ENCODE peak calls at places on chromosomes 13 and 19, in eight cellular contexts. One of them, this sample, is unnamed.

GRCh38 chr19:44587863-44588752 is 25.3 kb upstream of the IGSF23 start:
- DNase-seq in NCI-H2081 treated with DMSO at 0.1 percent for 48 hours: no peak
- DNase-seq in CD8-positive, alpha-beta memory T cell: no peak
- DNase-seq in IMR-90: peak
- DNase-seq in mesenteric fat pad: no peak
- DNase-seq in GM06990: no peak
- DNase-seq in NCI-H2029: peak
- DNase-seq in choroid plexus epithelial cell: peak
- DNase-seq in this sample: peak

GRCh38 chr13:113220141-113220598 is 10.8 kb downstream of the CUL4A start:
- DNase-seq in NCI-H2081 treated with DMSO at 0.1 percent for 48 hours: no peak
- DNase-seq in CD8-positive, alpha-beta memory T cell: no peak
- DNase-seq in IMR-90: no peak
- DNase-seq in mesenteric fat pad: no peak
- DNase-seq in GM06990: no peak
- DNase-seq in NCI-H2029: no peak
- DNase-seq in choroid plexus epithelial cell: peak
- DNase-seq in this sample: no peak

GRCh38 chr19:16274466-16274865 is 50.2 kb upstream of the KLF2 start:
- DNase-seq in NCI-H2081 treated with DMSO at 0.1 percent for 48 hours: no peak
- DNase-seq in CD8-positive, alpha-beta memory T cell: no peak
- DNase-seq in IMR-90: no peak
- DNase-seq in mesenteric fat pad: no peak
- DNase-seq in GM06990: no peak
- DNase-seq in NCI-H2029: no peak
- DNase-seq in choroid plexus epithelial cell: no peak
- DNase-seq in this sample: peak

GRCh38 chr19:12611361-12611699 is 610 bp downstream of the ZNF791 start:
- DNase-seq in NCI-H2081 treated with DMSO at 0.1 percent for 48 hours: peak
- DNase-seq in CD8-positive, alpha-beta memory T cell: no peak
- DNase-seq in IMR-90: peak
- DNase-seq in mesenteric fat pad: peak
- DNase-seq in GM06990: no peak
- DNase-seq in NCI-H2029: peak
- DNase-seq in choroid plexus epithelial cell: peak
- DNase-seq in this sample: peak

GRCh38 chr19:2735374-2735773 is 4.4 kb downstream of the SLC39A3 start:
- DNase-seq in NCI-H2081 treated with DMSO at 0.1 percent for 48 hours: no peak
- DNase-seq in CD8-positive, alpha-beta memory T cell: no peak
- DNase-seq in IMR-90: no peak
- DNase-seq in mesenteric fat pad: no peak
- DNase-seq in GM06990: no peak
- DNase-seq in NCI-H2029: no peak
- DNase-seq in choroid plexus epithelial cell: no peak
- DNase-seq in this sample: no peak

GRCh38 chr13:53254495-53254894 is 225.9 kb downstream of the OLFM4 start:
- DNase-seq in NCI-H2081 treated with DMSO at 0.1 percent for 48 hours: no peak
- DNase-seq in CD8-positive, alpha-beta memory T cell: no peak
- DNase-seq in IMR-90: no peak
- DNase-seq in mesenteric fat pad: no peak
- DNase-seq in GM06990: no peak
- DNase-seq in NCI-H2029: no peak
- DNase-seq in choroid plexus epithelial cell: peak
- DNase-seq in this sample: no peak

GRCh38 chr13:48843630-48844380 is 131.9 kb upstream of the FNDC3A start:
- DNase-seq in NCI-H2081 treated with DMSO at 0.1 percent for 48 hours: no peak
- DNase-seq in CD8-positive, alpha-beta memory T cell: no peak
- DNase-seq in IMR-90: no peak
- DNase-seq in mesenteric fat pad: no peak
- DNase-seq in GM06990: no peak
- DNase-seq in NCI-H2029: no peak
- DNase-seq in choroid plexus epithelial cell: no peak
- DNase-seq in this sample: peak

GRCh38 chr19:39315933-39316332 is 4.7 kb downstream of the LRFN1 start:
- DNase-seq in NCI-H2081 treated with DMSO at 0.1 percent for 48 hours: no peak
- DNase-seq in CD8-positive, alpha-beta memory T cell: no peak
- DNase-seq in IMR-90: no peak
- DNase-seq in mesenteric fat pad: no peak
- DNase-seq in GM06990: no peak
- DNase-seq in NCI-H2029: no peak
- DNase-seq in choroid plexus epithelial cell: no peak
- DNase-seq in this sample: no peak

GRCh38 chr13:102395174-102395573 is 6.7 kb downstream of the FGF14 start:
- DNase-seq in NCI-H2081 treated with DMSO at 0.1 percent for 48 hours: no peak
- DNase-seq in CD8-positive, alpha-beta memory T cell: no peak
- DNase-seq in IMR-90: no peak
- DNase-seq in mesenteric fat pad: no peak
- DNase-seq in GM06990: no peak
- DNase-seq in NCI-H2029: no peak
- DNase-seq in choroid plexus epithelial cell: no peak
- DNase-seq in this sample: no peak

GRCh38 chr13:99803141-99803540 is 168.4 kb downstream of the ZIC5 start:
- DNase-seq in NCI-H2081 treated with DMSO at 0.1 percent for 48 hours: no peak
- DNase-seq in CD8-positive, alpha-beta memory T cell: no peak
- DNase-seq in IMR-90: no peak
- DNase-seq in mesenteric fat pad: no peak
- DNase-seq in GM06990: no peak
- DNase-seq in NCI-H2029: no peak
- DNase-seq in choroid plexus epithelial cell: no peak
- DNase-seq in this sample: no peak

GRCh38 chr19:5827891-5828660 is 11.4 kb downstream of the FUT6 start:
- DNase-seq in NCI-H2081 treated with DMSO at 0.1 percent for 48 hours: peak
- DNase-seq in CD8-positive, alpha-beta memory T cell: peak
- DNase-seq in IMR-90: peak
- DNase-seq in mesenteric fat pad: peak
- DNase-seq in GM06990: peak
- DNase-seq in NCI-H2029: peak
- DNase-seq in choroid plexus epithelial cell: peak
- DNase-seq in this sample: peak

GRCh38 chr19:7554990-7555864 is 19.7 kb downstream of the PNPLA6 start:
- DNase-seq in NCI-H2081 treated with DMSO at 0.1 percent for 48 hours: no peak
- DNase-seq in CD8-positive, alpha-beta memory T cell: no peak
- DNase-seq in IMR-90: no peak
- DNase-seq in mesenteric fat pad: no peak
- DNase-seq in GM06990: no peak
- DNase-seq in NCI-H2029: no peak
- DNase-seq in choroid plexus epithelial cell: no peak
- DNase-seq in this sample: no peak

GRCh38 chr13:76711515-76712182 is 174.6 kb downstream of the KCTD12 start:
- DNase-seq in NCI-H2081 treated with DMSO at 0.1 percent for 48 hours: no peak
- DNase-seq in CD8-positive, alpha-beta memory T cell: no peak
- DNase-seq in IMR-90: peak
- DNase-seq in mesenteric fat pad: no peak
- DNase-seq in GM06990: no peak
- DNase-seq in NCI-H2029: no peak
- DNase-seq in choroid plexus epithelial cell: peak
- DNase-seq in this sample: peak

GRCh38 chr19:18517606-18518005 is 4.3 kb downstream of the ELL start:
- DNase-seq in NCI-H2081 treated with DMSO at 0.1 percent for 48 hours: no peak
- DNase-seq in CD8-positive, alpha-beta memory T cell: no peak
- DNase-seq in IMR-90: no peak
- DNase-seq in mesenteric fat pad: no peak
- DNase-seq in GM06990: no peak
- DNase-seq in NCI-H2029: no peak
- DNase-seq in choroid plexus epithelial cell: no peak
- DNase-seq in this sample: no peak

GRCh38 chr13:30726192-30726591 is 9.2 kb upstream of the ALOX5AP start:
- DNase-seq in NCI-H2081 treated with DMSO at 0.1 percent for 48 hours: no peak
- DNase-seq in CD8-positive, alpha-beta memory T cell: no peak
- DNase-seq in IMR-90: no peak
- DNase-seq in mesenteric fat pad: no peak
- DNase-seq in GM06990: no peak
- DNase-seq in NCI-H2029: no peak
- DNase-seq in choroid plexus epithelial cell: no peak
- DNase-seq in this sample: no peak

GRCh38 chr13:79898996-79899395 is 418.0 kb downstream of the NDFIP2 start:
- DNase-seq in NCI-H2081 treated with DMSO at 0.1 percent for 48 hours: no peak
- DNase-seq in CD8-positive, alpha-beta memory T cell: no peak
- DNase-seq in IMR-90: peak
- DNase-seq in mesenteric fat pad: no peak
- DNase-seq in GM06990: no peak
- DNase-seq in NCI-H2029: no peak
- DNase-seq in choroid plexus epithelial cell: no peak
- DNase-seq in this sample: peak

GRCh38 chr19:21202865-21203494 is 61.1 kb downstream of the ZNF431 start:
- DNase-seq in NCI-H2081 treated with DMSO at 0.1 percent for 48 hours: no peak
- DNase-seq in CD8-positive, alpha-beta memory T cell: peak
- DNase-seq in IMR-90: peak
- DNase-seq in mesenteric fat pad: no peak
- DNase-seq in GM06990: no peak
- DNase-seq in NCI-H2029: peak
- DNase-seq in choroid plexus epithelial cell: no peak
- DNase-seq in this sample: peak

GRCh38 chr13:42968906-42969305 is 23.1 kb downstream of the EPSTI1 start:
- DNase-seq in NCI-H2081 treated with DMSO at 0.1 percent for 48 hours: no peak
- DNase-seq in CD8-positive, alpha-beta memory T cell: no peak
- DNase-seq in IMR-90: no peak
- DNase-seq in mesenteric fat pad: no peak
- DNase-seq in GM06990: no peak
- DNase-seq in NCI-H2029: no peak
- DNase-seq in choroid plexus epithelial cell: no peak
- DNase-seq in this sample: no peak

GRCh38 chr19:50833117-50833801 is at the start of gene KLK15:
- DNase-seq in NCI-H2081 treated with DMSO at 0.1 percent for 48 hours: no peak
- DNase-seq in CD8-positive, alpha-beta memory T cell: no peak
- DNase-seq in IMR-90: no peak
- DNase-seq in mesenteric fat pad: no peak
- DNase-seq in GM06990: no peak
- DNase-seq in NCI-H2029: no peak
- DNase-seq in choroid plexus epithelial cell: no peak
- DNase-seq in this sample: no peak

GRCh38 chr13:110319774-110320509 is 12.9 kb downstream of the COL4A2 start:
- DNase-seq in NCI-H2081 treated with DMSO at 0.1 percent for 48 hours: no peak
- DNase-seq in CD8-positive, alpha-beta memory T cell: no peak
- DNase-seq in IMR-90: peak
- DNase-seq in mesenteric fat pad: peak
- DNase-seq in GM06990: no peak
- DNase-seq in NCI-H2029: no peak
- DNase-seq in choroid plexus epithelial cell: peak
- DNase-seq in this sample: peak

GRCh38 chr13:109410868-109411267 is 375.5 kb downstream of the IRS2 start:
- DNase-seq in NCI-H2081 treated with DMSO at 0.1 percent for 48 hours: no peak
- DNase-seq in CD8-positive, alpha-beta memory T cell: no peak
- DNase-seq in IMR-90: no peak
- DNase-seq in mesenteric fat pad: no peak
- DNase-seq in GM06990: no peak
- DNase-seq in NCI-H2029: no peak
- DNase-seq in choroid plexus epithelial cell: no peak
- DNase-seq in this sample: no peak

GRCh38 chr13:28257305-28257704 is 119.0 kb downstream of the PAN3 start:
- DNase-seq in NCI-H2081 treated with DMSO at 0.1 percent for 48 hours: no peak
- DNase-seq in CD8-positive, alpha-beta memory T cell: no peak
- DNase-seq in IMR-90: no peak
- DNase-seq in mesenteric fat pad: no peak
- DNase-seq in GM06990: no peak
- DNase-seq in NCI-H2029: no peak
- DNase-seq in choroid plexus epithelial cell: no peak
- DNase-seq in this sample: no peak

GRCh38 chr13:103883152-103883551 is 816.9 kb upstream of the SLC10A2 start:
- DNase-seq in NCI-H2081 treated with DMSO at 0.1 percent for 48 hours: peak
- DNase-seq in CD8-positive, alpha-beta memory T cell: no peak
- DNase-seq in IMR-90: peak
- DNase-seq in mesenteric fat pad: peak
- DNase-seq in GM06990: no peak
- DNase-seq in NCI-H2029: no peak
- DNase-seq in choroid plexus epithelial cell: peak
- DNase-seq in this sample: peak

GRCh38 chr13:41767801-41768200 is 193.1 kb downstream of the VWA8 start:
- DNase-seq in NCI-H2081 treated with DMSO at 0.1 percent for 48 hours: no peak
- DNase-seq in CD8-positive, alpha-beta memory T cell: no peak
- DNase-seq in IMR-90: peak
- DNase-seq in mesenteric fat pad: no peak
- DNase-seq in GM06990: no peak
- DNase-seq in NCI-H2029: no peak
- DNase-seq in choroid plexus epithelial cell: peak
- DNase-seq in this sample: peak

GRCh38 chr19:3868770-3869456 is at the start of gene ZFR2:
- DNase-seq in NCI-H2081 treated with DMSO at 0.1 percent for 48 hours: no peak
- DNase-seq in CD8-positive, alpha-beta memory T cell: peak
- DNase-seq in IMR-90: no peak
- DNase-seq in mesenteric fat pad: no peak
- DNase-seq in GM06990: no peak
- DNase-seq in NCI-H2029: no peak
- DNase-seq in choroid plexus epithelial cell: no peak
- DNase-seq in this sample: no peak

GRCh38 chr19:12991296-12991695 is 4.0 kb upstream of the NFIX start:
- DNase-seq in NCI-H2081 treated with DMSO at 0.1 percent for 48 hours: no peak
- DNase-seq in CD8-positive, alpha-beta memory T cell: no peak
- DNase-seq in IMR-90: no peak
- DNase-seq in mesenteric fat pad: no peak
- DNase-seq in GM06990: no peak
- DNase-seq in NCI-H2029: no peak
- DNase-seq in choroid plexus epithelial cell: no peak
- DNase-seq in this sample: no peak

GRCh38 chr19:860481-861098 is 1.1 kb downstream of the CFD start:
- DNase-seq in NCI-H2081 treated with DMSO at 0.1 percent for 48 hours: no peak
- DNase-seq in CD8-positive, alpha-beta memory T cell: peak
- DNase-seq in IMR-90: peak
- DNase-seq in mesenteric fat pad: no peak
- DNase-seq in GM06990: peak
- DNase-seq in NCI-H2029: peak
- DNase-seq in choroid plexus epithelial cell: peak
- DNase-seq in this sample: peak

GRCh38 chr19:48481191-48481500 is 12.0 kb downstream of the CYTH2 start:
- DNase-seq in NCI-H2081 treated with DMSO at 0.1 percent for 48 hours: no peak
- DNase-seq in CD8-positive, alpha-beta memory T cell: no peak
- DNase-seq in IMR-90: peak
- DNase-seq in mesenteric fat pad: no peak
- DNase-seq in GM06990: no peak
- DNase-seq in NCI-H2029: no peak
- DNase-seq in choroid plexus epithelial cell: no peak
- DNase-seq in this sample: peak

GRCh38 chr19:19077103-19077502 is 13.3 kb downstream of the SLC25A42 start:
- DNase-seq in NCI-H2081 treated with DMSO at 0.1 percent for 48 hours: no peak
- DNase-seq in CD8-positive, alpha-beta memory T cell: no peak
- DNase-seq in IMR-90: no peak
- DNase-seq in mesenteric fat pad: no peak
- DNase-seq in GM06990: no peak
- DNase-seq in NCI-H2029: no peak
- DNase-seq in choroid plexus epithelial cell: no peak
- DNase-seq in this sample: no peak

GRCh38 chr19:48750771-48751504 is 1.5 kb downstream of the FUT1 start:
- DNase-seq in NCI-H2081 treated with DMSO at 0.1 percent for 48 hours: no peak
- DNase-seq in CD8-positive, alpha-beta memory T cell: no peak
- DNase-seq in IMR-90: no peak
- DNase-seq in mesenteric fat pad: no peak
- DNase-seq in GM06990: no peak
- DNase-seq in NCI-H2029: no peak
- DNase-seq in choroid plexus epithelial cell: no peak
- DNase-seq in this sample: no peak

This sample was measured in fibroblast of mammary gland.